ENCODE peak calls at places on chromosomes 2 and 18, in eight cellular contexts. E is HCT116, M is endothelial cell of umbilical vein, I is K562, Q is H1, A is GM23338, W is HepG2, B is GM12878. Z is an unnamed sample.

GRCh38 chr2:241885701-241886643 is 16.4 kb downstream of the RTP5 start:
- DNase-seq in E (no peak), M (no peak), I (no peak), Q (no peak), A (no peak), W (no peak), B (no peak), Z (no peak)

GRCh38 chr18:73564073-73564472 is 583.6 kb downstream of the FBXO15 start:
- DNase-seq in E (no peak), M (no peak), I (no peak), Q (no peak), A (no peak), W (no peak), B (no peak), Z (no peak)

GRCh38 chr18:8699948-8700347 is 5.4 kb upstream of the MTCL1 start:
- DNase-seq in E (no peak), M (no peak), I (no peak), Q (no peak), A (no peak), W (no peak), B (no peak), Z (no peak)

GRCh38 chr2:221641181-221641871 is 69.2 kb upstream of the EPHA4 start:
- DNase-seq in E (no peak), M (peak), I (no peak), Q (no peak), A (no peak), W (no peak), B (no peak), Z (peak)

GRCh38 chr2:208175069-208175842 is 11.9 kb upstream of the CRYGA start:
- DNase-seq in E (peak), M (peak), I (peak), Q (peak), A (peak), W (peak), B (peak), Z (peak)

GRCh38 chr2:235406420-235406819 is 87.4 kb upstream of the AGAP1 start:
- DNase-seq in E (no peak), M (no peak), I (no peak), Q (no peak), A (no peak), W (no peak), B (no peak), Z (no peak)

GRCh38 chr2:120934891-120935338 is 199.2 kb downstream of the GLI2 start:
- DNase-seq in E (peak), M (no peak), I (peak), Q (no peak), A (no peak), W (peak), B (no peak), Z (no peak)

GRCh38 chr2:218805627-218806026 is 23.7 kb downstream of the CYP27A1 start:
- DNase-seq in E (no peak), M (peak), I (no peak), Q (no peak), A (peak), W (peak), B (peak), Z (peak)

GRCh38 chr2:29423267-29423666 is 308.1 kb downstream of the CLIP4 start:
- DNase-seq in E (no peak), M (no peak), I (no peak), Q (no peak), A (no peak), W (no peak), B (no peak), Z (no peak)

GRCh38 chr2:64467463-64467843 is 13.5 kb downstream of the LGALSL start:
- DNase-seq in E (no peak), M (no peak), I (no peak), Q (no peak), A (no peak), W (no peak), B (no peak), Z (no peak)

GRCh38 chr2:15142069-15142689 is 419.0 kb downstream of the NBAS start:
- DNase-seq in E (no peak), M (no peak), I (no peak), Q (no peak), A (no peak), W (peak), B (peak), Z (no peak)

GRCh38 chr2:37250869-37251740 is 19.6 kb downstream of the NDUFAF7 start:
- DNase-seq in E (no peak), M (no peak), I (peak), Q (no peak), A (no peak), W (no peak), B (no peak), Z (no peak)

GRCh38 chr2:19109521-19109920 is 248.9 kb downstream of the OSR1 start:
- DNase-seq in E (no peak), M (no peak), I (no peak), Q (no peak), A (no peak), W (no peak), B (no peak), Z (no peak)

GRCh38 chr2:19100570-19100969 is 257.9 kb downstream of the OSR1 start:
- DNase-seq in E (no peak), M (no peak), I (no peak), Q (no peak), A (no peak), W (no peak), B (no peak), Z (no peak)

GRCh38 chr2:19102696-19103403 is 255.6 kb downstream of the OSR1 start:
- DNase-seq in E (no peak), M (no peak), I (no peak), Q (no peak), A (no peak), W (no peak), B (no peak), Z (no peak)

GRCh38 chr2:19101968-19102367 is 256.5 kb downstream of the OSR1 start:
- DNase-seq in E (no peak), M (no peak), I (no peak), Q (no peak), A (no peak), W (no peak), B (no peak), Z (no peak)

DNA sequence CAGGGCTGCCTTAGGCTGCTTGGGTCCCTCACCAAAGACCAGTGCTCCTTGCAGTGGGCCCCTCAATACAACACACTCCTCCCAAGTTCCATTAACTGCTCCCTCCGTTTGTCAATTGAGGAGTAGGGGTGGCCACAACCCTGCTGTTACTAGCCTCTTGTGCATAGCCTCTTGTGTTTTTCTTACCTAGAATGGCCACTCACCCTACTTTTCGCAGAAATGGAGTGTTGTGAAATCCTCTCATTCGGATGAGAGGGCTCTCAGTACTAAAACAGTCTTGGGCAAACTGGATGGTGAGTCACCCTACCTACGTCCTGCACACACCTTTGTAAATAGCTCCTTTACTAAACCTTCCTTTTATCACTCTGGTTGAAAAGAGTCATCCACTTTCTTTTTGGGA is 253.9 kb downstream of the OSR1 start:
- DNase-seq in E (no peak), M (no peak), I (no peak), Q (no peak), A (no peak), W (peak), B (no peak), Z (no peak)
- TF ChIP-seq POLR2AphosphoS5 in E (no peak), M (no peak), I (no peak), Q (no peak), A (no peak), W (no peak), B (no peak), Z (no peak)

GRCh38 chr2:155215037-155215707 is 516.7 kb downstream of the KCNJ3 start:
- DNase-seq in E (no peak), M (no peak), I (no peak), Q (no peak), A (no peak), W (no peak), B (no peak), Z (no peak)
- TF ChIP-seq EZH2 in E (no peak), M (no peak), I (no peak), Q (no peak), A (no peak), W (no peak), B (no peak), Z (no peak)

GRCh38 chr2:119364798-119365197 is 1.8 kb downstream of the C2orf76 start:
- DNase-seq in E (no peak), M (no peak), I (no peak), Q (no peak), A (no peak), W (no peak), B (no peak), Z (no peak)

GRCh38 chr2:119366649-119367471 is at the start of the genes C2orf76 and DBI:
- DNase-seq in E (peak), M (peak), I (peak), Q (peak), A (peak), W (peak), B (peak), Z (no peak)

GRCh38 chr2:119367472-119368099 is 809 bp downstream of the DBI start:
- DNase-seq in E (no peak), M (no peak), I (peak), Q (no peak), A (peak), W (peak), B (no peak), Z (no peak)

GRCh38 chr2:119365436-119365835 is 1.2 kb downstream of the C2orf76 start:
- DNase-seq in E (no peak), M (no peak), I (no peak), Q (no peak), A (no peak), W (no peak), B (no peak), Z (no peak)

GRCh38 chr2:119366161-119366648 is 429 bp downstream of the C2orf76 start:
- DNase-seq in E (no peak), M (no peak), I (peak), Q (no peak), A (peak), W (peak), B (no peak), Z (no peak)
- TF ChIP-seq POLR2AphosphoS5 in E (no peak), M (no peak), I (no peak), Q (no peak), A (no peak), W (no peak), B (no peak), Z (no peak)

GRCh38 chr2:63058149-63058741 is 7.6 kb downstream of the OTX1 start:
- DNase-seq in E (no peak), M (peak), I (no peak), Q (no peak), A (peak), W (no peak), B (no peak), Z (no peak)

GRCh38 chr2:63057249-63058148 is 6.9 kb downstream of the OTX1 start:
- DNase-seq in E (no peak), M (peak), I (no peak), Q (no peak), A (peak), W (no peak), B (no peak), Z (no peak)

GRCh38 chr2:63060079-63060482 is 9.5 kb downstream of the OTX1 start:
- DNase-seq in E (no peak), M (peak), I (no peak), Q (no peak), A (no peak), W (no peak), B (no peak), Z (no peak)

GRCh38 chr2:63059434-63060078 is 8.9 kb downstream of the OTX1 start:
- DNase-seq in E (no peak), M (no peak), I (no peak), Q (no peak), A (peak), W (no peak), B (no peak), Z (no peak)

DNA sequence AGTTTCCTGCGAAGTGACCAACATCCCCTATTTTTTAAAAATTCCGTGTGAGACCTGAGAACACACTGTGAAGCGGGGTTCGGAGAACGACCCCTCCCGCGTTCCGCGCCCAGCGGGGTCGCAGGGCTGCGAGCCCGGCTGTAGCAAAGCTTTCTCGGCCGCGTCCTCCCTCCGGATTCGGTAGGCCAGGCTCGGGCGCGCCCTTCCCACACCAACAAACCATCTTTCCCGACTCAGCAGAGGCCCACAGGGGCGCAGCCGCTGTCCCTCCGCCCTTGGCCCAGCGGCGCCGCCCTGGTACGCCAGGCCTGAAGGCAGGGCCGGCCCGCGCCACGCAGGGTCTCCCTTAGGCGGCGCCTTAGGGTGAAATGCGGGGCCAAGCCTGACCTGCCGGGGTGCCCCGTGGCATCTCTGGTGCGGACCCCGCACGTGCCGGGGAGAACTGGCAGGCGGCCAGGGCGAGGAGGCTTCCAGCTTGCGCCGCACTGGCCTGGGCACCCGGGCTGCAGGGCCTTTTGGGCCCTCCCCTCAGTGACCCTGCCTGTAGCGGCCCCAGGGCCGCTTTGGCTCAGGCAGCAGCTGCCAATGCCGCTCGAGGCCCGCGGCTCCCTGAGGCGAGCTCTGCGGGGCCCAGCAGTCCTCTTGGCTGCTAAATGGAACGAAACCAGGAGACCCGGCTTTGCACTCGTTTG is 8.3 kb downstream of the OTX1 start:
- DNase-seq in E (no peak), M (no peak), I (no peak), Q (no peak), A (peak), W (no peak), B (no peak), Z (no peak)
- TF ChIP-seq EZH2 in E (no peak), M (peak), I (no peak), Q (peak), A (peak), W (no peak), B (no peak), Z (no peak)

DNA sequence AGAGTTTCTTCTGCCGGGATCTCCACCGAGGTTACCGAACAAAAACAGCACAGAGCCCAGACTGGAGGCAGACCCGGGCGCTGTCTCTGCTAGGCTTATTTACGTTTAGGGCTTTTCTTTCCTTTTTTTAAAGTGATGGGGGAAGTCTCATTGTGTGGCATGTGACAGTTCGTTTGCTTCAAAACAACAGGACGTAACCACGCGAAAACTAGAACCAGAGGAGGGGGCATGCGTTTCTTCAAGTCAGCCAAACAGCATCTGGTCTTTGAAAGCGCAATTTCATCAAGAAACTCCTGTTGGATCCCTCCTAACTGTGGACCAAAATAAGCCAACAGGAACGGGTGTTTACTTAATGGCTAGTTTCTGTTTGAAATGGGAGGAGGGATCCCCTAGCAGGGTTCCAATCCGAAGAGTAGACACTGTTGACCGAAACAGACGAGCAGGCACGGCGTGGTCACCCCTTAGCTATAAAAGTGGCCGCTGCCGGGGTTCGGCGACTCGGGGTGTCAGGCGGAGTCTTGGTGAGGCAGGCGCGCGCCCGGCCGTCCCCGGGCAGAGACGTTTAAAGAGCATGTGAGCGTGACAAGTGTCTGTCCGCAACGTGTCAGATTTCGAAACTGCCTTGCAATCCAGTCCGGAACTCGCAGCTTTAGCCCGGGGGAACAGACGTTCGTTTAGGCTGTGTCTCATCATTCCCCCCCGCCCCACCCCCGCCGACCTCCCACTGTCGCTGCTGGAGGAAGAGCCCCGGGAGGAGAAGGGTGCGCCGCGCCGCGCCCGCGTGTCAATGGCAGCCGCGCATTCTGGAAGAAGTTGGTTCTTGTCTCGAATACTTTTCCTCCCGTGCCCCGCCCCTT is 899 bp upstream of the TGIF1 start:
- DNase-seq in E (peak), M (peak), I (peak), Q (no peak), A (peak), W (peak), B (peak), Z (no peak)
- TF ChIP-seq POLR2AphosphoS5 in E (no peak), M (peak), I (no peak), Q (no peak), A (no peak), W (peak), B (peak), Z (peak)

DNA sequence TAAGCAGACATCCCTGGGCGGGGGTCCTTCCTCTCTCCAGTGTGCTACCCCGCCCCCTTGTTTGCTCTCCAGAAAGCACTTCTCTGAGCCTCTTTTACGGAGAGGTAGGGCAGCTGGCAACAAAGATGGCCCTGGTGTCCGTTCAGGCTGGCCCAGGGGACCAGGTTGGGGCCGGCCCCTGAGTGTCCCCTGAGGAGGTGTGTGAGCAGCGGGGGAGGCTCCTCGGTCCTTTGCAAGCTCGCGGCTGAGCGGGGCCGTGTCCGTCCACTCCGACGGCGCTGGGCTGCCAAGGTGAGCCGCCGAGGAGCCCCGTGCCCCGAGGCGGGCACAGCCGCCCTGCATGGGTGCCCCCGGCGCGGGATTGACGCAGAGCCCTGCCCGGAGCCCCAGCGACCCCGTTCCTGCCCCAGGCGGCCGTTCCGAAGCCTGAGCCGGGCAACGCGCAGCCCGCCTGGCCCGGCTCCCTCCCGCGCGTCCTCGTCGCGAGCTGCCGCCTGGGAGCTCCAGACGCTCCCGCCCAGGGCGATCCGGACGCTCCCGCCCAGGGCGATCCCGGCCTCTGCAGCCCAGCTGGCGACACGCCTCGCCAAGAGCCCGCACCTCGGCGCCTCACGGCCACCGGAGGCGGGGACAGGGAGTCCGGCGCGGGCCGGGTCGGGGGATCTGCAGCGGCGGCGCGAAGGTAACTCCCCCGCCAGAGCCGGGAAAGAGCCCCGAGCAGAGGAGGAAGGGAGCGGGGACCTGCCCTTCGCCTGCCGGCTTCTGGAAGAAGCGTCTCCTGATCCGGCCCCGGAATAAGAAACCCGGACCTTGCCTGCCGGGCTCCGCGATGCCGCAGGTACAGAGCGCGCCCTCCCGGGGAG is at the start of gene PROKR1:
- DNase-seq in E (no peak), M (peak), I (peak), Q (no peak), A (peak), W (no peak), B (no peak), Z (no peak)
- TF ChIP-seq EZH2 in E (no peak), M (peak), I (no peak), Q (peak), A (no peak), W (peak), B (no peak), Z (no peak)